ENCODE peak calls at places on chromosomes 11 and 22, in four cellular contexts. K is HCT116, R is K562, G is HepG2. T is an unnamed sample.
A peak's percentile ranks its signal among the peaks of the same experiment; 100 is the strongest.

GRCh38 chr22:28282346-28282745 is 363.3 kb upstream of the PITPNB start:
- DNase-seq in K (no peak), R (no peak), G (no peak), T (no peak)

GRCh38 chr11:107707807-107708206 is 4.0 kb downstream of the SLN start:
- DNase-seq in K (no peak), R (no peak), G (no peak), T (no peak)

GRCh38 chr11:66886671-66887221 is 29.9 kb downstream of the LRFN4 start:
- DNase-seq in K (peak; percentile 51), R (no peak), G (no peak), T (no peak)

GRCh38 chr11:65560555-65561418 is 2.6 kb upstream of the LTBP3 start:
- DNase-seq in K (no peak), R (peak; percentile 42), G (no peak), T (no peak)

GRCh38 chr22:30868663-30869385 is 99.8 kb downstream of the MORC2 start:
- DNase-seq in K (no peak), R (peak; percentile 19), G (no peak), T (no peak)

GRCh38 chr11:86160546-86161149 is 83.9 kb upstream of the EED start:
- DNase-seq in K (no peak), R (no peak), G (peak; percentile 76), T (no peak)

GRCh38 chr22:50467773-50468440 is 6.9 kb downstream of the SBF1 start:
- DNase-seq in K (no peak), R (no peak), G (no peak), T (no peak)

GRCh38 chr22:21866821-21867527 is 471 bp downstream of the MAPK1 start:
- DNase-seq in K (no peak), R (peak; percentile 98), G (no peak), T (no peak)

GRCh38 chr11:64276653-64277431 is 7.6 kb downstream of the BAD start:
- DNase-seq in K (no peak), R (no peak), G (no peak), T (no peak)

GRCh38 chr11:126840201-126840886 is 160.2 kb downstream of the KIRREL3 start:
- DNase-seq in K (no peak), R (no peak), G (no peak), T (no peak)

GRCh38 chr22:29115682-29116313 is 43.0 kb downstream of the KREMEN1 start:
- DNase-seq in K (no peak), R (no peak), G (peak; percentile 60), T (no peak)

GRCh38 chr22:30948930-30949342 is 19.6 kb downstream of the MORC2 start:
- DNase-seq in K (no peak), R (no peak), G (no peak), T (no peak)

GRCh38 chr11:115430345-115430744 is 73.9 kb downstream of the CADM1 start:
- DNase-seq in K (no peak), R (no peak), G (no peak), T (no peak)

GRCh38 chr11:31958086-31958735 is 132.7 kb upstream of the RCN1 start:
- DNase-seq in K (peak; percentile 40), R (peak; percentile 73), G (peak; percentile 15), T (peak; percentile 27)

GRCh38 chr11:113632981-113633380 is 73.1 kb downstream of the TMPRSS5 start:
- DNase-seq in K (no peak), R (no peak), G (no peak), T (no peak)

GRCh38 chr22:18091916-18092526 is 14.2 kb downstream of the PEX26 start:
- DNase-seq in K (no peak), R (no peak), G (peak; percentile 76), T (no peak)

GRCh38 chr11:26287067-26287518 is 44.8 kb upstream of the ANO3 start:
- DNase-seq in K (no peak), R (no peak), G (no peak), T (no peak)

GRCh38 chr22:42632096-42632495 is 8.3 kb downstream of the ATP5MGL start:
- DNase-seq in K (no peak), R (no peak), G (peak; percentile 47), T (no peak)

GRCh38 chr11:288328-289144 is at the start of gene PGGHG:
- DNase-seq in K (no peak), R (no peak), G (no peak), T (no peak)

GRCh38 chr22:42928969-42929837 is 72.1 kb upstream of the ARFGAP3 start:
- DNase-seq in K (no peak), R (no peak), G (peak; percentile 73), T (no peak)

GRCh38 chr11:108617055-108617454 is 23.5 kb upstream of the EXPH5 start:
- DNase-seq in K (no peak), R (no peak), G (no peak), T (no peak)

GRCh38 chr11:73406619-73407018 is 30.4 kb downstream of the RELT start:
- DNase-seq in K (no peak), R (no peak), G (no peak), T (no peak)

GRCh38 chr11:74726547-74727182 is 4.6 kb downstream of the CHRDL2 start:
- DNase-seq in K (peak; percentile 54), R (peak; percentile 82), G (peak; percentile 58), T (no peak)

GRCh38 chr11:129148487-129148886 is 43.6 kb downstream of the ARHGAP32 start:
- DNase-seq in K (no peak), R (no peak), G (no peak), T (no peak)

GRCh38 chr22:36465232-36466021 is 16.0 kb downstream of the TXN2 start:
- DNase-seq in K (peak; percentile 86), R (no peak), G (peak; percentile 31), T (peak; percentile 85)

GRCh38 chr22:23383491-23384450 is 196.3 kb downstream of the IGLL1 start:
- DNase-seq in K (no peak), R (no peak), G (no peak), T (no peak)

GRCh38 chr22:38415561-38416321 is 39.3 kb downstream of the KCNJ4 start:
- DNase-seq in K (no peak), R (no peak), G (no peak), T (no peak)

GRCh38 chr11:70145841-70146240 is 57.3 kb upstream of the FADD start:
- DNase-seq in K (no peak), R (no peak), G (no peak), T (no peak)

GRCh38 chr22:46300491-46300890 is 3.8 kb downstream of the GTSE1 start:
- DNase-seq in K (no peak), R (no peak), G (no peak), T (no peak)

GRCh38 chr22:47090591-47091240 is 328.3 kb downstream of the TBC1D22A start:
- DNase-seq in K (no peak), R (peak; percentile 59), G (no peak), T (no peak)

GRCh38 chr11:12165237-12165875 is 55.0 kb downstream of the MICAL2 start:
- DNase-seq in K (no peak), R (no peak), G (no peak), T (no peak)

GRCh38 chr11:111604392-111605009 is 2.3 kb downstream of the SIK2 start:
- DNase-seq in K (peak; percentile 48), R (peak; percentile 45), G (peak; percentile 61), T (no peak)

GRCh38 chr11:61488651-61489291 is 19.8 kb upstream of the LRRC10B start:
- DNase-seq in K (no peak), R (peak; percentile 48), G (peak; percentile 89), T (no peak)

GRCh38 chr22:33274214-33274828 is 216.1 kb upstream of the SYN3 start:
- DNase-seq in K (no peak), R (peak; percentile 36), G (peak; percentile 27), T (peak; percentile 15)

GRCh38 chr22:19109198-19110063 is 12.8 kb downstream of the DGCR2 start:
- DNase-seq in K (no peak), R (no peak), G (peak; percentile 79), T (no peak)

GRCh38 chr11:64059339-64060176 is 23.8 kb downstream of the FLRT1 start:
- DNase-seq in K (no peak), R (no peak), G (no peak), T (no peak)

GRCh38 chr11:112128483-112129121 is 35.3 kb downstream of the IL18 start:
- DNase-seq in K (peak; percentile 87), R (no peak), G (no peak), T (no peak)

GRCh38 chr11:2963112-2963754 is 28.9 kb downstream of the NAP1L4 start:
- DNase-seq in K (no peak), R (no peak), G (no peak), T (no peak)
- TF ChIP-seq TCF7L2 in K (no peak), R (no peak), G (no peak), T (no peak)

DNA sequence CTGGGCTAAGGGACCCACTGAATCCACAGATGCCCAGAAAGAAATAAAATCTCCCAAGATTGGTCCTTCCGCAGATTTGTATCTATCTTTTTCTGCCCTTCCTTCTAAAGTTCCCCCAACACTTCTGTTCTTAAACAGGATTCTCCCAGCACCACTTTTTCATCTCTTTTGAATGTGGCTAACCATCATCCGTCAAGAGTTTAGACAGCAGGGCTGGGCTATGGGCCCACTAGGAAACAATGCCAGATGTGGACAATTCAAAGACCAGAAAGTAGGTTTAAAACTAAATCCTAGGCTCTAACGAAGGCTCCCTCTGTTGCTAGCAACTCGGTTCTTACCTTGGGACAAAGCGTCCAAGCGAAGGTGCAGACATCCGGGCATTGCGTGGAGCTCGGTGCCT is 100.0 kb downstream of the AMBRA1 start:
- DNase-seq in K (no peak), R (no peak), G (no peak), T (no peak)
- H3K4me1 ChIP-seq in K (no peaks in the 10 kb centered on the region), R (no peaks in the 10 kb centered on the region), G (peaks cover 18% of the 10 kb centered on the region), T (no peaks in the 10 kb centered on the region)

DNA sequence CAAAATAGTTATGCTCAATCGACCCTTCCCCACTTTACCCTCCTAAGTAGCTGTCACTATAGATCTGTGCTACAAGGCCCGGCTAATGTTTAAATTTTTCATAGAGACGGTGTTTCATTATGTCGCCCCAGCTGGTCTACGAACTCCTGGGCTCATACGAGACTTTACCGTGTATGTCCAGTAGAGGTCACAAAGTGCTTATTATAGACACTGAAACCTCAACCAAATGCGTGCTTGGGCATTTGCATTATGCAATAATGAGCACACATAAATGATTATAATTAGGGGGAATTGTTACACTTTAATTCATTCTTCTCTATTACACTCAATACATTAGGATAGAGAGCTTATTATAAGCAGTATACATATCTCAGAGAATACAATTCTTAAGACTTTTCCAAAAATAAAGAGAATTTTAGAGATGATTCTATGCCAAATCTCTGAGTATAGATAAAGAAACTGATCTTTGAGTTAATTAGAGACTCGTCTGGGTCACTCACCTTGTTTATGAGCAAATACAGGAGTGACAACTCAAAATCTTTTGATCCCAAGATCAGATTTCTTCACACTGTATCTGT is 12.5 kb upstream of the MRPL16 start:
- DNase-seq in K (peak; percentile 69), R (peak; percentile 42), G (peak; percentile 63), T (peak; percentile 38)
- TF ChIP-seq TCF7L2 in K (no peak), R (no peak), G (no peak), T (no peak)

DNA sequence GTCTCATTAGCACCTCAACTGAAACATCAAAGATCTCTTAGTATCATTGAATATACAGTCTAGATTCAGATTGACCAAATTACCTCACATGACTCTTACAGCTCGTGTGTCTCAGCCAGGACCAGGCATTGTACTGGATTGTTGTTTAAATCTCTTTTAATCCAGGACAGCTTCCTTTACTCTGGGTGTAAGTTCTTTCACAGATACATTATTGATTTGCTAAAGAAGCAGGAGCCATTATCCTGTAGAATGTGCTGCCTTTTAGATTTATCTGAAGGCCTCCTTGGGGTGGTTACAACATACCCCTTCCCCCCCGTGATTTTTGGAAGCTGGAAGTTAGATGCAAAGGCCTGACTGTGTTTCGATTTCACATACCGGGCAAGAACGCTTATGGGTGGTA is 4.2 kb downstream of the MCM5 start:
- DNase-seq in K (no peak), R (no peak), G (no peak), T (no peak)
- H3K4me1 ChIP-seq in K (peaks cover 10% of the 10 kb centered on the region), R (peaks cover 29% of the 10 kb centered on the region), G (peaks cover 41% of the 10 kb centered on the region), T (peaks cover 16% of the 10 kb centered on the region)

T was measured in Panc1.